ENCODE peak calls at places on chromosome 1, in five cellular contexts. Y is 8988T; E is T-helper 1 cell; B is naive thymus-derived CD8-positive, alpha-beta T cell; P is activated T-cell treated with anti-CD3 and anti-CD28 coated beads for 4 hours. L is an unnamed sample.

GRCh38 chr1:112540395-112540794 is 31.6 kb downstream of the WNT2B start:
- DNase-seq in Y (no peak), E (no peak), B (no peak), P (no peak), L (peak; percentile 72)

GRCh38 chr1:168360151-168360550 is 79.5 kb downstream of the TBX19 start:
- DNase-seq in Y (no peak), E (no peak), B (no peak), P (no peak), L (no peak)

GRCh38 chr1:41322101-41322661 is 39.1 kb upstream of the FOXO6 start:
- DNase-seq in Y (no peak), E (no peak), B (no peak), P (no peak), L (no peak)

GRCh38 chr1:43531453-43531905 is 796 bp downstream of the PTPRF start:
- DNase-seq in Y (peak; percentile 56), E (no peak), B (no peak), P (no peak), L (peak; percentile 50)

GRCh38 chr1:22139817-22140216 is 3.1 kb downstream of the WNT4 start:
- DNase-seq in Y (no peak), E (no peak), B (no peak), P (no peak), L (no peak)

GRCh38 chr1:29172415-29172814 is 9.3 kb downstream of the SRSF4 start:
- DNase-seq in Y (no peak), E (no peak), B (no peak), P (no peak), L (no peak)

GRCh38 chr1:175332515-175332914 is 139.9 kb upstream of the KIAA0040 start:
- DNase-seq in Y (no peak), E (no peak), B (no peak), P (no peak), L (no peak)

GRCh38 chr1:26035203-26035958 is 10.5 kb downstream of the SLC30A2 start:
- DNase-seq in Y (peak; percentile 93), E (peak; percentile 90), B (peak; percentile 91), P (peak; percentile 89), L (peak; percentile 93)

GRCh38 chr1:114695430-114696093 is at the start of gene AMPD1:
- DNase-seq in Y (no peak), E (no peak), B (no peak), P (no peak), L (peak; percentile 54)

GRCh38 chr1:57036896-57037295 is 71.1 kb upstream of the C8B start:
- DNase-seq in Y (no peak), E (no peak), B (no peak), P (no peak), L (peak; percentile 77)

GRCh38 chr1:201357211-201357610 is 20.3 kb downstream of the TNNT2 start:
- DNase-seq in Y (no peak), E (no peak), B (no peak), P (no peak), L (no peak)

GRCh38 chr1:227763246-227764018 is 28.2 kb downstream of the SNAP47 start:
- DNase-seq in Y (no peak), E (no peak), B (no peak), P (no peak), L (no peak)

GRCh38 chr1:193868425-193868824 is 682.0 kb upstream of the B3GALT2 start:
- DNase-seq in Y (no peak), E (no peak), B (no peak), P (no peak), L (no peak)

GRCh38 chr1:23193391-23194118 is 23.7 kb downstream of the HTR1D start:
- DNase-seq in Y (no peak), E (no peak), B (no peak), P (no peak), L (no peak)

GRCh38 chr1:157117527-157118057 is 18.0 kb upstream of the ETV3L start:
- DNase-seq in Y (no peak), E (no peak), B (no peak), P (no peak), L (no peak)

GRCh38 chr1:241964550-241965241 is 7.1 kb downstream of the BECN2 start:
- DNase-seq in Y (no peak), E (no peak), B (no peak), P (no peak), L (no peak)

GRCh38 chr1:86846166-86846647 is 67.7 kb downstream of the SELENOF start:
- DNase-seq in Y (no peak), E (no peak), B (no peak), P (no peak), L (peak; percentile 91)

GRCh38 chr1:2894381-2895041 is 93.0 kb upstream of the TTC34 start:
- DNase-seq in Y (no peak), E (no peak), B (peak; percentile 6), P (no peak), L (no peak)